ENCODE peak calls at places on chromosome 22, in six cellular contexts. G, Q, P, U, N and K are unnamed samples.

GRCh38 chr22:50694766-50695420 is 22.3 kb downstream of the SHANK3 start:
- DNase-seq in P (no peak), G (no peak), U (no peak), N (no peak), Q (no peak), K (no peak)

GRCh38 chr22:44489817-44490216 is 8.2 kb downstream of the RTL6 start:
- DNase-seq in N (no peak), P (no peak), U (no peak), G (no peak), Q (no peak), K (no peak)

GRCh38 chr22:45493286-45493771 is 9.4 kb upstream of the FBLN1 start:
- DNase-seq in N (no peak), Q (no peak), U (no peak), P (no peak), G (no peak), K (no peak)

GRCh38 chr22:43922123-43922522 is 1.5 kb upstream of the PNPLA3 start:
- DNase-seq in Q (no peak), N (peak; percentile 57), P (no peak), G (no peak), U (peak; percentile 21), K (no peak)

GRCh38 chr22:20268350-20269012 is 363 bp upstream of the RTN4R start:
- DNase-seq in G (no peak), U (peak; percentile 98), N (peak; percentile 8), Q (peak; percentile 82), P (no peak), K (peak; percentile 71)

GRCh38 chr22:44049369-44050231 is 25.5 kb downstream of the PARVB start:
- DNase-seq in U (no peak), P (no peak), G (no peak), Q (no peak), N (no peak), K (no peak)

GRCh38 chr22:46129390-46130041 is 20.8 kb upstream of the PPARA start:
- DNase-seq in U (no peak), N (no peak), Q (peak; percentile 70), P (no peak), G (no peak), K (peak; percentile 70)

GRCh38 chr22:23878219-23878618 is 16.0 kb upstream of the MIF start:
- DNase-seq in Q (no peak), U (peak; percentile 13), N (no peak), P (no peak), G (no peak), K (no peak)

GRCh38 chr22:24553597-24554315 is 1.2 kb downstream of the GUCD1 start:
- DNase-seq in G (no peak), N (peak; percentile 25), Q (no peak), P (no peak), U (no peak), K (no peak)

GRCh38 chr22:43345761-43346261 is 2.6 kb upstream of the SCUBE1 start:
- DNase-seq in Q (peak; percentile 45), U (peak; percentile 34), P (no peak), G (no peak), N (peak; percentile 46), K (peak; percentile 45)

GRCh38 chr22:38207898-38208432 is 6.2 kb downstream of the MAFF start:
- DNase-seq in Q (no peak), U (no peak), N (no peak), G (no peak), P (no peak), K (no peak)

GRCh38 chr22:19723990-19724827 is 870 bp downstream of the GP1BB start:
- DNase-seq in N (peak; percentile 44), Q (peak; percentile 72), U (peak; percentile 94), G (no peak), P (no peak), K (no peak)

GRCh38 chr22:47260551-47260950 is 498.1 kb downstream of the TBC1D22A start:
- DNase-seq in Q (no peak), N (no peak), P (no peak), G (no peak), U (no peak), K (no peak)

GRCh38 chr22:47257566-47257965 is 495.1 kb downstream of the TBC1D22A start:
- DNase-seq in Q (no peak), P (no peak), N (no peak), U (no peak), G (no peak), K (no peak)

GRCh38 chr22:47259049-47259448 is 496.6 kb downstream of the TBC1D22A start:
- DNase-seq in P (no peak), U (no peak), G (no peak), N (no peak), Q (no peak), K (no peak)

GRCh38 chr22:47259990-47260389 is 497.5 kb downstream of the TBC1D22A start:
- DNase-seq in N (no peak), P (no peak), Q (no peak), U (no peak), G (no peak), K (no peak)
- TF ChIP-seq TAF1 in N (no peak), P (no peak), Q (no peak), U (no peak), G (no peak), K (no peak)

DNA sequence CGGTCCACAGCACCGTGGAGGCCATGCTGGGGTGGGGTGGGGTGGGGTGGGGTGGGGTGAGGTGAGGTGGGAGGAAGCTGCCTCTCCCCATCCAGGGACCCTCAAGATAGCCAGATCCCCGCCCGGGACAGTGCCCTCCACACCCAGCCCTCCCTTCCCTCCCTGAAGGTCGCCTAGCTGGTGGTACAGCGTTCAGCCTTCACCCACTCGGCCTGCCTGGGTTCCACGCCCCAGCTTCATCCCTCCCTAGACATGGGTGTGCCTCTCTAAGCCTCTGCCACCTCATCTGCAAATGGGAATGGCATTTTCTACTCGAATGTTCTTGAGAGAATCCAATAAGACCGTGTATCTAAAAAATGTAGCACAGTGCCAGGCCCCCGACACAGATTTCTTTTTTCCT is 17.8 kb downstream of the KCTD17 start:
- DNase-seq in G (no peak), N (no peak), P (no peak), Q (no peak), U (no peak), K (no peak)
- TF ChIP-seq POLR2AphosphoS5 in G (no peak), N (no peak), P (no peak), Q (no peak), U (no peak), K (no peak)

DNA sequence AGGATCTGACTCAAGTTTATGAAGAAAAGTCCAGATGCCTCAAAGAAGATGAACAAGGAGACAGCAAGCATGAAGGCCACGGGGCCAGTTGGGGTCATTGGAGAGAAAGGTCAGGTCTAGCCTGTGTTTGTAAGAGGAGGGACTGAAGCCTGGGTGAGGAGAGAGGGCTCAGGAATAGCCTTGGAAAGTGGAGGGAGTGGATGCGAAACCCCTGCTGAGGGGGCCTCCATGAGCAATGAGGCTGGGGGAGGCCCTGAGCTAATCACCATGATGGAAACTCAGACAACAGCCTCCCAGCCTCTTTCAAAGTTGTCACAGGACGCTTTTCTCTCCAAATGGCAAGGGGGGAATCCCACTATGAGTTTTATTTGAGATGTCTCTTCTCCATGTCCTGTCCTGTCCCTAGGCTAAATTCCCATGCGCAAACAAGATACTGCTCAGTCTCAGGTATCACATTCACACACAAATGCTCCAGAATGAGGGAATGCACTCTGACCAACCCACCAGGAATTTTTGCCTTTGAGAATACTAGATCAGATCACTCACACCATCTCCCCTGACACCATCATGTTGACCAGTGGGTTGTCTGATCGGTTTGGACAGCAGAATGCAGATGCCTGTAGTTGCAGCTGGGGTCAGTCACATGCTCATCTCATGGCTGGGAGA is 51.3 kb upstream of the TOP3B start:
- DNase-seq in G (no peak), Q (no peak), U (no peak), N (no peak), P (no peak), K (no peak)
- TF ChIP-seq POLR2A in G (no peak), Q (no peak), U (no peak), N (no peak), P (no peak), K (no peak)

DNA sequence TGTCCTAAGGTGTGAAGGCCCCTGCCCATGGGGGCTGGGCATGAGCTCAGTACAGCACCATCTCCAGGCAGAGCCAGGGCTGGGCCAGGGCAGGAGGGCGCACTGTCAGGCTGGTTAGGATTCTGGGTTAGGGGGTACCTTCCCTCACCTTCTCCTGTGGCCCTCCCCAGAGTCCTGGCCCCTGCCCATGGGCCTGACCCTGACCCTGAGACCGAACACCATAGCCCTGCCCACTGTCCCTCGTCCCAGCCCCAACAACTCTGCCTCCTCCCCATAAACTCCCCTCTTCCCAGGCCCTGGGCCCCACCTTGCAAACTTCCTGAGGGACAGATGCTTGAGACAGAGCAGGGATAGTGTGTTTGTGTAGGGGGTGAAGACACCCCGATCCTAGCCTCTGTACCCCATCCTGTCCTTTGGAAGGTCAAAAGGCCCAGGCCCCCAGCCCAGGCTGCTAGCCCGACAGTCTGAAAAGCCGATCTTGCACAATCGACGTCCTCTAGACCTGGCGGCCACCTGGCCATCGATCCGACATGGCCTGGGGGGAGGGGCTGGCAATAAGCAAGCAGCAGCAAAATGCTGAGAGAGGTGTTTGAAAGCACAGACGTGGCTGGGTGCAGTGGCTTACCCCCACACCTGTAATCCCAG is 2.7 kb upstream of the TMPRSS6 start:
- DNase-seq in P (no peak), U (no peak), G (no peak), N (peak; percentile 39), Q (no peak), K (no peak)
- TF ChIP-seq TAF1 in P (no peak), U (no peak), G (no peak), N (no peak), Q (no peak), K (no peak)

DNA sequence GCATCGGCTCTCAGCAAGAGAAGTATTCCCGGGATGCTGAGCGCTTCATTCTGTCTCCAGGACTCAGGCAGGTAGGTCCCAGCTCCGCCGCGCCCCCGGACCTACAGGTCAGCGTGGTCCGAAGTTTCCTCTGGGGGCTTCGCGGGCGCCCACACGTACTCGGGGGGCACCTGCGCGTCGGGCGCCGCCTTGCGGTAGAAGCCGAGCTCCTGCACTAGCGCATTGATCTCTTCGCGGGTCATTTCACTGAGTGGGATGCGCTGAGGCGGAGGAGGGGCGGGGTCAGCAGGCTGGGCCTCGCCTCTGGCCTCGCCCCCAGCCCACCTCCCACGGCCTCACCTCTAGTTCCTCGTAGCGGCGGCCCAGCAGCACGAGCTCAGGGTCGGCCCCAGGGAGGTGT is 2.5 kb downstream of the SELENOM start:
- DNase-seq in N (no peak), G (no peak), P (peak; percentile 68), U (peak; percentile 40), Q (no peak), K (no peak)
- TF ChIP-seq POLR2AphosphoS5 in N (no peak), G (no peak), P (no peak), U (no peak), Q (no peak), K (no peak)

GRCh38 chr22:41367039-41367679 is 14.6 kb upstream of the TEF start:
- DNase-seq in P (no peak), U (peak; percentile 96), Q (no peak), N (peak; percentile 80), G (no peak), K (no peak)

GRCh38 chr22:41368543-41368817 is 13.3 kb upstream of the TEF start:
- DNase-seq in Q (no peak), U (no peak), P (no peak), N (no peak), G (no peak), K (no peak)

GRCh38 chr22:41369089-41369745 is 12.5 kb upstream of the TEF start:
- DNase-seq in N (no peak), G (no peak), U (no peak), Q (no peak), P (no peak), K (no peak)

GRCh38 chr22:41367680-41368542 is 13.8 kb upstream of the TEF start:
- DNase-seq in P (no peak), G (no peak), Q (no peak), N (peak; percentile 39), U (no peak), K (no peak)

GRCh38 chr22:41369837-41370236 is 11.9 kb upstream of the TEF start:
- DNase-seq in Q (no peak), G (no peak), P (no peak), U (no peak), N (no peak), K (no peak)
- TF ChIP-seq POLR2A in Q (no peak), G (no peak), P (no peak), U (no peak), N (no peak), K (no peak)